ENCODE peak calls at places on chromosomes 13 and 19, in seven cellular contexts. Y, S, H, Q, W, N and L are unnamed samples.

GRCh38 chr13:76307157-76307556 is 579.0 kb downstream of the KCTD12 start:
- DNase-seq in S (no peak), Y (no peak), Q (no peak), N (no peak), W (peak), H (peak), L (no peak)

GRCh38 chr19:38649305-38650179 is 2.1 kb downstream of the ACTN4 start:
- DNase-seq in N (peak), S (no peak), W (no peak), Y (peak), Q (no peak), H (no peak), L (no peak)

GRCh38 chr13:27182844-27183497 is 11.4 kb upstream of the USP12 start:
- DNase-seq in N (no peak), Q (no peak), Y (no peak), W (peak), H (peak), S (peak), L (peak)

GRCh38 chr13:27857271-27857670 is 62.5 kb upstream of the PDX1 start:
- DNase-seq in H (no peak), Q (no peak), N (no peak), Y (no peak), S (no peak), W (no peak), L (no peak)

GRCh38 chr13:113917523-113918371 is 53.9 kb upstream of the GAS6 start:
- DNase-seq in Q (no peak), W (no peak), N (peak), Y (no peak), H (no peak), S (no peak), L (no peak)

GRCh38 chr19:17332677-17333581 is 1.7 kb downstream of the ANO8 start:
- DNase-seq in Y (no peak), W (peak), S (no peak), N (no peak), H (peak), Q (no peak), L (peak)

GRCh38 chr13:31540316-31540715 is 199.0 kb upstream of the RXFP2 start:
- DNase-seq in Q (no peak), Y (no peak), N (no peak), W (no peak), S (no peak), H (no peak), L (no peak)

GRCh38 chr13:48125794-48126228 is 30.9 kb upstream of the MED4 start:
- DNase-seq in Y (no peak), Q (no peak), H (peak), W (peak), N (no peak), S (no peak), L (no peak)

GRCh38 chr19:30999726-31000125 is 349.5 kb downstream of the TSHZ3 start:
- DNase-seq in N (no peak), Q (no peak), W (no peak), H (no peak), S (no peak), Y (no peak), L (no peak)

GRCh38 chr13:35723820-35724219 is 247.3 kb upstream of the MAB21L1 start:
- DNase-seq in N (no peak), H (no peak), W (peak), S (no peak), Y (no peak), Q (no peak), L (peak)

GRCh38 chr13:23979361-23980159 is 82.3 kb upstream of the C1QTNF9B start:
- DNase-seq in W (peak), H (peak), S (peak), N (peak), Q (peak), Y (peak), L (peak)

GRCh38 chr13:113208424-113209335 is at the start of gene PCID2:
- DNase-seq in Q (peak), H (peak), N (peak), S (peak), Y (peak), W (peak), L (peak)

GRCh38 chr13:27336005-27336673 is 65.5 kb downstream of the RASL11A start:
- DNase-seq in S (no peak), H (peak), N (no peak), Q (no peak), W (no peak), Y (no peak), L (no peak)

GRCh38 chr13:74715718-74716117 is 581.5 kb upstream of the KLF12 start:
- DNase-seq in N (no peak), Y (no peak), H (no peak), S (no peak), Q (no peak), W (no peak), L (no peak)

GRCh38 chr19:35669974-35670373 is 3.7 kb downstream of the UPK1A start:
- DNase-seq in S (no peak), Q (no peak), N (no peak), W (no peak), H (no peak), Y (no peak), L (no peak)

GRCh38 chr19:40315812-40316475 is 30.8 kb upstream of the AKT2 start:
- DNase-seq in Q (no peak), N (peak), S (no peak), W (no peak), Y (no peak), H (no peak), L (peak)

GRCh38 chr13:103246581-103247200 is 180.5 kb upstream of the SLC10A2 start:
- DNase-seq in Q (no peak), N (no peak), W (no peak), S (no peak), H (no peak), Y (no peak), L (no peak)

GRCh38 chr19:54393381-54393780 is 21.9 kb upstream of the TTYH1 start:
- DNase-seq in H (no peak), N (no peak), W (no peak), Y (no peak), S (no peak), Q (no peak), L (no peak)

GRCh38 chr13:45742985-45743384 is 40.9 kb downstream of the CBY2 start:
- DNase-seq in W (no peak), N (no peak), Q (no peak), H (no peak), S (no peak), Y (no peak), L (no peak)

GRCh38 chr13:106284358-106284757 is 251.1 kb downstream of the EFNB2 start:
- DNase-seq in Y (no peak), W (peak), Q (no peak), N (no peak), S (no peak), H (peak), L (no peak)

GRCh38 chr13:26468203-26468602 is 89.3 kb upstream of the WASF3 start:
- DNase-seq in Q (no peak), H (no peak), S (no peak), N (no peak), W (no peak), Y (no peak), L (no peak)

GRCh38 chr13:112056739-112057433 is 10.1 kb upstream of the SOX1 start:
- DNase-seq in N (no peak), Q (no peak), W (no peak), Y (no peak), H (no peak), S (no peak), L (no peak)

GRCh38 chr19:57310792-57311191 is 9.5 kb upstream of the ZNF543 start:
- DNase-seq in H (no peak), Q (no peak), N (no peak), W (no peak), S (no peak), Y (no peak), L (no peak)

GRCh38 chr19:47102561-47103135 is 10.9 kb downstream of the ZC3H4 start:
- DNase-seq in Y (no peak), W (no peak), S (no peak), H (no peak), N (no peak), Q (no peak), L (no peak)

GRCh38 chr13:48749699-48750473 is 96.2 kb downstream of the CYSLTR2 start:
- DNase-seq in S (peak), N (peak), H (peak), Y (peak), Q (peak), W (peak), L (peak)

GRCh38 chr19:8392017-8392591 is 1.9 kb downstream of the RAB11B start:
- DNase-seq in S (peak), H (peak), N (no peak), W (no peak), Y (peak), Q (no peak), L (no peak)

GRCh38 chr13:34343413-34343812 is 525.5 kb downstream of the RFC3 start:
- DNase-seq in W (peak), N (no peak), Q (no peak), S (no peak), H (no peak), Y (no peak), L (no peak)

GRCh38 chr13:113651511-113652403 is 6.2 kb downstream of the ATP4B start:
- DNase-seq in W (no peak), N (peak), H (no peak), S (peak), Q (peak), Y (peak), L (peak)

GRCh38 chr13:91346848-91347211 is 657 bp upstream of the MIR17HG start:
- DNase-seq in S (no peak), Q (no peak), Y (no peak), H (no peak), W (peak), N (no peak), L (no peak)

GRCh38 chr13:57624565-57625435 is 6.7 kb upstream of the PCDH17 start:
- DNase-seq in S (no peak), N (no peak), H (peak), Q (no peak), Y (no peak), W (peak), L (peak)

GRCh38 chr13:77919351-77920294 is 992 bp upstream of the EDNRB start:
- DNase-seq in H (peak), Y (peak), N (peak), S (peak), Q (no peak), W (peak), L (peak)

GRCh38 chr19:37855098-37855497 is 51.3 kb downstream of the WDR87 start:
- DNase-seq in Y (peak), Q (peak), W (peak), N (peak), S (no peak), H (peak), L (peak)

GRCh38 chr13:28283600-28283999 is 145.3 kb downstream of the PAN3 start:
- DNase-seq in N (no peak), Y (no peak), H (no peak), S (no peak), W (no peak), Q (no peak), L (no peak)

GRCh38 chr13:97474581-97474980 is 40.6 kb downstream of the RAP2A start:
- DNase-seq in S (no peak), Q (no peak), H (peak), N (no peak), W (no peak), Y (no peak), L (no peak)

DNA sequence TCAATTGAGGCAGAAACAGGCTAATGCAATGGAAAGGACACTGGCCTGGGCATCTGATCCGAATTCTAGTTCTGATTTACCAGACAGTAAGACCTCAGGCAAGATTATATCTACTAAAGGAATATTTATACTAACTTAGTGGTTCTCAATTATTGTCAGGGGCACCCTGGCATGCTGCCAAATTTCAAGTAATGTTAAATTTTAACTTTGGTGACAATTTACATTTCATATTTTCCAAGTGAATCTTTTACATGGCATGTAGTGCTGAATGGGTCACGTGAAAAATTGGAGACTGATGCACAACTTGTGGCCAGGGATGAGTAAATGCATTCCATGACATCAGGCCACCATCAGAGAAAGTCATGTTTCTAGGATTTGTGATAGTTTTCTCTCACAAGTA is 202.5 kb upstream of the SOX21 start:
- DNase-seq in H (no peak), W (no peak), Y (no peak), Q (no peak), N (no peak), S (no peak), L (no peak)
- TF ChIP-seq CTCF in H (no peak), W (no peak), Y (no peak), Q (no peak), N (no peak), S (no peak), L (no peak)

GRCh38 chr19:41811036-41811435 is 14.6 kb downstream of the CEACAM3 start:
- DNase-seq in Y (no peak), N (no peak), S (no peak), Q (no peak), W (no peak), H (no peak), L (no peak)
- H3K4me3 ChIP-seq in Y (no peak), N (no peak), S (no peak), Q (no peak), W (no peak), H (no peak), L (no peak)

GRCh38 chr13:36801035-36801434 is 18.0 kb upstream of the RFXAP start:
- DNase-seq in W (no peak), S (no peak), N (no peak), Y (no peak), Q (no peak), H (no peak), L (no peak)

GRCh38 chr13:36806102-36806501 is 12.9 kb upstream of the RFXAP start:
- DNase-seq in Q (no peak), H (no peak), W (no peak), N (no peak), S (no peak), Y (no peak), L (no peak)

GRCh38 chr13:36807616-36808015 is 11.4 kb upstream of the RFXAP start:
- DNase-seq in N (no peak), Y (no peak), H (no peak), W (no peak), S (no peak), Q (no peak), L (no peak)

GRCh38 chr13:36804588-36804987 is 14.4 kb upstream of the RFXAP start:
- DNase-seq in Y (no peak), N (no peak), S (no peak), H (no peak), Q (no peak), W (no peak), L (no peak)
- TF ChIP-seq CTCF in Y (no peak), N (no peak), S (no peak), H (no peak), Q (no peak), W (no peak), L (no peak)

DNA sequence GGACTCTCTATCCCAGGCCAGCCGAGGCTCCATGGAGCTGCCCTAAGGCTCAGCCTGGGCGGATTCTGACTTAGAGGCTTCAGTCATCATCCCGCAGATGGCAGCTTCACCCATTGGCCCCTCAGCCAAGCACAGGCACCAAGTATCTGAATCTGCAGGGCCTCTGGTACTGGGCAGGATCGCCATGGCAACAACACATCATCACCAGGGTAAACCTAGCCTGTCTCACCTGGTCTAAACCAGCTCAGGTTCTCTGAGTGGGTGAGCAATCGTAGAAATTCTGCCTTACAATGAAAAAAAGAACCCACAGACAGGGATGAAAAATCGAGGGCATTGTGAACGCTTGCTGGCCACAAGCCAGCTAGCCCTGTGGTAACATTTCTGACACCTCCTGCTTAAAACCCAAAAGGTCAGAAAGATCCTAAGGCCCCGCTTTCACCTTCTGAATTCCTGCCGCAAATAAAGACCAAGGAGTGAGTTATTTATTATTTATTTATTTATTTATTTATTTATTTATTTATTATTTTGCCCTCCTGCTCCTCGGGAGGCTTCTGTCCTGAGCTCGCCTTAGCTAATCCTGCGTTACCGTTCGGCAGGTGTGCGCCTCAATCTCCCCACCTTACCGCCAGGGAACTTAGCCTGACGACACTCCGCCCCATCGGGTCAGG is 12.0 kb upstream of the CEACAM21 start:
- DNase-seq in S (no peak), Y (no peak), N (no peak), W (no peak), H (no peak), Q (no peak), L (no peak)
- H3K4me3 ChIP-seq in S (no peak), Y (peak), N (no peak), W (no peak), H (no peak), Q (no peak), L (no peak)

GRCh38 chr13:98565726-98566577 is 11.0 kb downstream of the STK24 start:
- DNase-seq in H (no peak), Y (no peak), Q (no peak), W (no peak), N (peak), S (peak), L (no peak)
- TF ChIP-seq CTCF in H (no peak), Y (no peak), Q (no peak), W (no peak), N (no peak), S (no peak), L (no peak)

DNA sequence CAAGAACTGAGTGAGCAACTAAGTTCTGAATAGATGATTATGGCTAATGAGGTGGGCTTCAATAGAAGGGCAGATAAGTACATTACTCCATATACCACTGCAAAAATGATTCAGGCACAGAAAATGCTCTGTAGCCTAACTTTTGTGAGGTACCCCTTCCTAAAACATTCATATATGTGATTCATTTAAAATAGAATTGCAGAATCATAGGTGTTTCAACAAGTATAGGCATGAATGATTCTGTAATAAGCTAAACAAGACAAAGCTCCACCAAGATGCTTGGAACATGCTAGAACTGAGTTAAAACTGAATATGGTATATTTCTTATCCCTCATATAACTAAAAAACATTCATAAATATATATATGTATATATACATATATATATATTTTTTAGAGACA is 12.1 kb downstream of the KBTBD7 start:
- DNase-seq in H (no peak), Q (no peak), W (no peak), S (no peak), N (no peak), Y (no peak), L (no peak)
- H3K4me3 ChIP-seq in H (no peak), Q (no peak), W (no peak), S (no peak), N (no peak), Y (no peak), L (no peak)